ENCODE peak calls at places on chromosomes 3 and 15, in five cellular contexts. M is HepG2, G is NT2/D1, N is GM12878, R is H1. T is an unnamed sample.

GRCh38 chr3:155585384-155585783 is 159.5 kb downstream of the PLCH1 start:
- DNase-seq in N (no peak), R (no peak), G (peak; percentile 50), M (no peak), T (no peak)

GRCh38 chr3:30680789-30681188 is 74.4 kb downstream of the TGFBR2 start:
- DNase-seq in R (no peak), N (no peak), M (no peak), G (no peak), T (no peak)

GRCh38 chr3:30531017-30531570 is 75.3 kb upstream of the TGFBR2 start:
- DNase-seq in M (peak; percentile 45), N (no peak), R (no peak), G (no peak), T (no peak)

GRCh38 chr3:58130591-58130990 is 80.2 kb downstream of the DNASE1L3 start:
- DNase-seq in N (no peak), R (no peak), G (no peak), M (no peak), T (no peak)

GRCh38 chr3:156303316-156303715 is 182.9 kb downstream of the KCNAB1 start:
- DNase-seq in R (no peak), N (no peak), G (no peak), M (no peak), T (no peak)

GRCh38 chr3:112464264-112464663 is 35.0 kb downstream of the BTLA start:
- DNase-seq in G (no peak), R (no peak), M (no peak), N (peak; percentile 67), T (no peak)

GRCh38 chr3:177041021-177041729 is 156.1 kb downstream of the TBL1XR1 start:
- DNase-seq in M (no peak), R (no peak), G (no peak), N (no peak), T (no peak)

GRCh38 chr3:4633078-4634004 is 140.2 kb downstream of the ITPR1 start:
- DNase-seq in M (peak; percentile 52), R (no peak), G (peak; percentile 46), N (peak; percentile 30), T (peak; percentile 62)

GRCh38 chr3:3799173-3800075 is at the start of gene LRRN1:
- DNase-seq in G (peak; percentile 85), R (peak; percentile 88), N (no peak), M (no peak), T (peak; percentile 13)

GRCh38 chr15:101561584-101561906 is 72.0 kb upstream of the PCSK6 start:
- DNase-seq in M (no peak), G (no peak), N (no peak), R (peak; percentile 17), T (no peak)

GRCh38 chr15:73335026-73335425 is 33.7 kb downstream of the HCN4 start:
- DNase-seq in R (no peak), N (no peak), M (no peak), G (no peak), T (no peak)

GRCh38 chr15:89034305-89034704 is 54.0 kb upstream of the ABHD2 start:
- DNase-seq in R (no peak), M (peak; percentile 12), G (no peak), N (no peak), T (no peak)

GRCh38 chr15:59792359-59792758 is 103.2 kb upstream of the BNIP2 start:
- DNase-seq in G (no peak), M (no peak), N (no peak), R (no peak), T (no peak)

GRCh38 chr3:114721209-114721608 is 425.9 kb downstream of the ZBTB20 start:
- DNase-seq in G (no peak), R (no peak), M (no peak), N (no peak), T (no peak)

GRCh38 chr3:16456784-16457415 is 56.6 kb downstream of the RFTN1 start:
- DNase-seq in M (no peak), N (no peak), G (no peak), R (no peak), T (no peak)

GRCh38 chr3:141544697-141545096 is 57.9 kb downstream of the RASA2 start:
- DNase-seq in R (no peak), M (no peak), G (no peak), N (no peak), T (no peak)

GRCh38 chr3:149395107-149396089 is 17.9 kb upstream of the TM4SF1 start:
- DNase-seq in N (no peak), R (no peak), M (peak; percentile 63), G (no peak), T (no peak)

GRCh38 chr15:29880886-29881285 is 58.6 kb upstream of the TJP1 start:
- DNase-seq in N (no peak), M (no peak), R (no peak), G (no peak), T (no peak)

GRCh38 chr3:71684752-71685151 is 40.5 kb downstream of the EIF4E3 start:
- DNase-seq in N (no peak), G (no peak), R (no peak), M (no peak), T (no peak)

GRCh38 chr3:149581681-149582349 is 76.0 kb downstream of the WWTR1 start:
- DNase-seq in N (no peak), M (no peak), G (no peak), R (no peak), T (no peak)

GRCh38 chr15:90059208-90059985 is 42.9 kb downstream of the IDH2 start:
- DNase-seq in M (peak; percentile 31), N (peak; percentile 97), R (peak; percentile 64), G (no peak), T (no peak)

GRCh38 chr15:72859023-72859756 is 75.6 kb upstream of the ADPGK start:
- DNase-seq in G (no peak), N (no peak), M (no peak), R (no peak), T (no peak)

GRCh38 chr3:56645407-56645806 is 37.7 kb downstream of the TASOR start:
- DNase-seq in N (no peak), G (no peak), R (no peak), M (no peak), T (no peak)

GRCh38 chr3:127260416-127260815 is 27.4 kb downstream of the PRR20G start:
- DNase-seq in M (no peak), G (no peak), N (no peak), R (no peak), T (no peak)

GRCh38 chr3:170830580-170830979 is 39.4 kb downstream of the RPL22L1 start:
- DNase-seq in M (no peak), R (no peak), N (no peak), G (no peak), T (no peak)

GRCh38 chr3:48065035-48065434 is 48.8 kb upstream of the MAP4 start:
- DNase-seq in G (no peak), N (no peak), M (no peak), R (no peak), T (no peak)

DNA sequence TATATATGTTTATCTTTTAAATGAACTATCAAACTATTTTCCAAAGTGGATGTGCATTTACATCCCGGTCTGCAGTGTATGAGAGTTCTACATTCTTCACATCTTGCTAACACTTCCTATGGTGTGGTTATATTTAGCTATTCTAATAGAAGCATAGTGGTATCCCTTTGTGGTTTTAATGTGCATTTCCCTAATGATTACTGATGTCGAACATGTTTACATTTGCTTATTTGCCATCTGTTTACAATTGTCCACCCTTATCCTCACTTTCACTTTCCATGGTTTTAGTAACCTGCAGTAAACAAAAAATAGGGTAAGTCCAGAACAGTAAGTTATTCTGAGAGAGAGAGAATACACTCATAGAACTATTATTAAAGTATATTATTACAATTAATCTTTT is 360.5 kb upstream of the NAALADL2 start:
- DNase-seq in R (no peak), N (no peak), M (no peak), G (no peak), T (no peak)
- TF ChIP-seq SUZ12 in R (no peak), N (no peak), M (no peak), G (no peak), T (no peak)

GRCh38 chr3:101261506-101261905 is 58.9 kb downstream of the IMPG2 start:
- DNase-seq in N (no peak), G (no peak), R (no peak), M (no peak), T (no peak)

GRCh38 chr3:101262393-101263240 is 57.8 kb downstream of the IMPG2 start:
- DNase-seq in G (no peak), N (no peak), R (no peak), M (no peak), T (no peak)

GRCh38 chr3:101255441-101255840 is 64.9 kb downstream of the IMPG2 start:
- DNase-seq in G (no peak), R (no peak), N (no peak), M (no peak), T (no peak)

DNA sequence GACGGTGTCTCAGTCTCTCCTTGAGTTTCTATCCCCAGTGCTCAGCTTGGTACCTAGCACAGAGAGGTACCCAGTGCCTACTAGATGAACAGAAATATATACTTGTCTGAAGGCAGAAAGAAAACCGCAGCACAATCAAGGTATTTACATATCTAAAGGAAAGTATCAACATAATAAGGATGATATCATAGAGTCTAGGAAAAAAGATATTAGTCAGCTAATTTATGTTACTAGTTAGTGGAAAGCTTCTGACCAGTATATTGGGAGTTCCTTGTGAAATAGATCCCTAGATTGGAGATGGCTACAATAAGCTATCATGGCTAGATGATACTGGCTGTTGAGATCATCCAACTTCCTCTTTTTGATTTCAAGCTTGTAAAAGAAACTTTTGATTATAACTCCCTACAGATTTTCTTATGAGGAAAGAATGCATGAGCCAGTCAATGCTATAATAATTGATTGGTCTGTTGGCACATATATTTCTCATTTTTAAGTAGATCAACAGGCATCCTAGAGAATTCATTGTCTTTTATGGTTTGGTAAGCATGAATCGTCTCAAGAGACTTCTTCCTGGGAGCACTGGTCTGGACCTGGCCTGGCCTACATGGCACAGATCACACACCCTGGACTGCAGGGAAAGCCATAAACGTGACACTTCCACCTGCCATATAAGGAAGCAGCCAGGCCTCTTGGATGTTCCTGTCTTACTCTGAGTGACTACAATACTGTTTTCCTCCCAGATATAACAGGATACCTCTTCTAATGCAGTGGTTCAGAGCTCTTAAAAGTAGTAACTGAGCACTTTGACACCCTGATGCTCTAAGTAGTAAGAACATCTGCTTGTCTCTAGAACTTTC is 60.7 kb downstream of the IMPG2 start:
- DNase-seq in N (no peak), M (no peak), R (no peak), G (no peak), T (no peak)
- TF ChIP-seq SUZ12 in N (no peak), M (no peak), R (no peak), G (no peak), T (no peak)

GRCh38 chr3:99753268-99753975 is 64.2 kb upstream of the CMSS1 start:
- DNase-seq in R (peak; percentile 52), M (peak; percentile 28), N (peak; percentile 40), G (peak; percentile 52), T (peak; percentile 66)
- TF ChIP-seq SUZ12 in R (no peak), M (no peak), N (no peak), G (no peak), T (no peak)

GRCh38 chr15:56244237-56244810 is 645 bp upstream of the RFX7 start:
- DNase-seq in N (no peak), M (peak; percentile 82), G (peak; percentile 67), R (peak; percentile 72), T (peak; percentile 41)
- TF ChIP-seq SUZ12 in N (no peak), M (no peak), G (no peak), R (no peak), T (no peak)

GRCh38 chr3:66379565-66379964 is 121.3 kb downstream of the LRIG1 start:
- DNase-seq in G (no peak), M (no peak), R (no peak), N (no peak), T (no peak)
- TF ChIP-seq SUZ12 in G (no peak), M (no peak), R (no peak), N (no peak), T (no peak)

T was measured in HEK293T.